ENCODE peak calls at places on chromosomes 4 and X, in six cellular contexts. One of them, this sample, is unnamed.

GRCh38 chr4:12319765-12320164 is 891.1 kb upstream of the HS3ST1 start:
- DNase-seq in NB4: no peak
- DNase-seq in GM12892: no peak
- DNase-seq in H54: no peak
- DNase-seq in prostate gland: no peak
- DNase-seq in H1: no peak
- DNase-seq in this sample: no peak

GRCh38 chr4:83535520-83535944 is 376 bp upstream of the GPAT3 start:
- DNase-seq in GM12892: peak
- DNase-seq in prostate gland: peak
- DNase-seq in H54: peak
- DNase-seq in H1: no peak
- DNase-seq in NB4: peak
- DNase-seq in this sample: peak

GRCh38 chrX:150913511-150913910 is 15.0 kb upstream of the CD99L2 start:
- DNase-seq in prostate gland: no peak
- DNase-seq in H54: no peak
- DNase-seq in NB4: peak
- DNase-seq in GM12892: no peak
- DNase-seq in H1: no peak
- DNase-seq in this sample: no peak

GRCh38 chr4:80540785-80541469 is 205.4 kb downstream of the CFAP299 start:
- DNase-seq in prostate gland: no peak
- DNase-seq in NB4: no peak
- DNase-seq in H54: no peak
- DNase-seq in GM12892: peak
- DNase-seq in H1: no peak
- DNase-seq in this sample: no peak

GRCh38 chrX:45454235-45454634 is 253.6 kb upstream of the DIPK2B start:
- DNase-seq in H54: no peak
- DNase-seq in GM12892: no peak
- DNase-seq in H1: no peak
- DNase-seq in prostate gland: no peak
- DNase-seq in NB4: no peak
- DNase-seq in this sample: no peak

GRCh38 chr4:168558587-168558986 is 61.7 kb downstream of the PALLD start:
- DNase-seq in GM12892: no peak
- DNase-seq in NB4: no peak
- DNase-seq in H1: no peak
- DNase-seq in prostate gland: no peak
- DNase-seq in H54: no peak
- DNase-seq in this sample: peak

GRCh38 chr4:26573389-26573794 is 10.5 kb upstream of the TBC1D19 start:
- DNase-seq in H54: no peak
- DNase-seq in GM12892: no peak
- DNase-seq in NB4: peak
- DNase-seq in prostate gland: no peak
- DNase-seq in H1: no peak
- DNase-seq in this sample: no peak

GRCh38 chr4:189773909-189774308 is 166.8 kb upstream of the FRG1 start:
- DNase-seq in NB4: peak
- DNase-seq in GM12892: no peak
- DNase-seq in H1: no peak
- DNase-seq in prostate gland: no peak
- DNase-seq in H54: no peak
- DNase-seq in this sample: no peak

GRCh38 chr4:181752516-181752915 is 490.7 kb upstream of the TENM3 start:
- DNase-seq in H54: no peak
- DNase-seq in prostate gland: no peak
- DNase-seq in GM12892: no peak
- DNase-seq in NB4: no peak
- DNase-seq in H1: no peak
- DNase-seq in this sample: no peak

GRCh38 chr4:101649790-101650450 is 140.6 kb upstream of the BANK1 start:
- DNase-seq in H1: no peak
- DNase-seq in prostate gland: peak
- DNase-seq in H54: no peak
- DNase-seq in NB4: no peak
- DNase-seq in GM12892: no peak
- DNase-seq in this sample: no peak

GRCh38 chrX:24117288-24117687 is 32.2 kb upstream of the ZFX start:
- DNase-seq in prostate gland: peak
- DNase-seq in H54: no peak
- DNase-seq in NB4: no peak
- DNase-seq in H1: no peak
- DNase-seq in GM12892: no peak
- DNase-seq in this sample: peak

GRCh38 chr4:177283167-177283566 is 26.5 kb upstream of the NEIL3 start:
- DNase-seq in H54: no peak
- DNase-seq in NB4: no peak
- DNase-seq in prostate gland: no peak
- DNase-seq in GM12892: no peak
- DNase-seq in H1: no peak
- DNase-seq in this sample: no peak

GRCh38 chr4:156113138-156113537 is 159.5 kb upstream of the CTSO start:
- DNase-seq in GM12892: no peak
- DNase-seq in prostate gland: no peak
- DNase-seq in NB4: no peak
- DNase-seq in H54: no peak
- DNase-seq in H1: no peak
- DNase-seq in this sample: no peak

GRCh38 chrX:71128166-71128833 is 9.9 kb downstream of the MED12 start:
- DNase-seq in GM12892: no peak
- DNase-seq in NB4: peak
- DNase-seq in prostate gland: no peak
- DNase-seq in H1: no peak
- DNase-seq in H54: peak
- DNase-seq in this sample: no peak

GRCh38 chr4:39044947-39045734 is 12.9 kb upstream of the TMEM156 start:
- DNase-seq in GM12892: peak
- DNase-seq in NB4: peak
- DNase-seq in H54: peak
- DNase-seq in prostate gland: no peak
- DNase-seq in H1: no peak
- DNase-seq in this sample: peak

GRCh38 chr4:10667651-10668341 is 16.8 kb downstream of the CLNK start:
- DNase-seq in GM12892: no peak
- DNase-seq in NB4: no peak
- DNase-seq in H54: no peak
- DNase-seq in prostate gland: no peak
- DNase-seq in H1: no peak
- DNase-seq in this sample: no peak

GRCh38 chr4:135917016-135917415 is 1615.3 kb downstream of the PCDH18 start:
- DNase-seq in GM12892: no peak
- DNase-seq in NB4: no peak
- DNase-seq in H54: no peak
- DNase-seq in prostate gland: no peak
- DNase-seq in H1: no peak
- DNase-seq in this sample: no peak

GRCh38 chr4:171715973-171716372 is 97.2 kb upstream of the GALNTL6 start:
- DNase-seq in prostate gland: no peak
- DNase-seq in NB4: no peak
- DNase-seq in H1: no peak
- DNase-seq in GM12892: no peak
- DNase-seq in H54: no peak
- DNase-seq in this sample: no peak

GRCh38 chr4:176339936-176340761 is 20.4 kb downstream of the SPCS3 start:
- DNase-seq in H54: no peak
- DNase-seq in prostate gland: no peak
- DNase-seq in H1: no peak
- DNase-seq in NB4: no peak
- DNase-seq in GM12892: no peak
- DNase-seq in this sample: peak

GRCh38 chrX:53022381-53022780 is 26.2 kb upstream of the GPR173 start:
- DNase-seq in H1: no peak
- DNase-seq in H54: no peak
- DNase-seq in GM12892: no peak
- DNase-seq in prostate gland: no peak
- DNase-seq in NB4: no peak
- DNase-seq in this sample: no peak

GRCh38 chrX:53013291-53013690 is 35.3 kb upstream of the GPR173 start:
- DNase-seq in H54: no peak
- DNase-seq in GM12892: no peak
- DNase-seq in prostate gland: no peak
- DNase-seq in H1: no peak
- DNase-seq in NB4: no peak
- DNase-seq in this sample: no peak

DNA sequence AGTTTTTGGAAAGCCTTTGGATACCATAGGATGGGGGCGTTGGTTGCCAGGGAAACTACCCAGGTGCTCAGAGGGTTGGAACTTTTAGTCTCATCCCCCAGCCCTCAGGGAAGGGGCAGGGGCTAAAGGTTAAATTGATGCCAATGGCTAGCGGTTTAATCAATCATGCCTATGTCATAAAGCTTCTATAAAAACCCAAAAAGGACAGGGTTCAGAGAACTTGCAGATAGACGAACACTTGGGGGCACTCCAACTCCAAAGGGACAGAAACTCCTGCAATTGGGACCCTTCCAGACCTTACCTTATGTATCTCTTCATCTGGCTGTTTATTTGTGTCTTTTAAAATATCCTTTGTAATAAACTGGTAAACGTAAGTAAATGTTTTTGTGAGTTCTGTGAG is 30.0 kb upstream of the GPR173 start:
- DNase-seq in NB4: no peak
- DNase-seq in H54: no peak
- DNase-seq in prostate gland: no peak
- DNase-seq in GM12892: no peak
- DNase-seq in H1: no peak
- DNase-seq in this sample: no peak
- TF ChIP-seq POLR2A in NB4: no peak
- TF ChIP-seq POLR2A in H54: no peak
- TF ChIP-seq POLR2A in prostate gland: no peak
- TF ChIP-seq POLR2A in GM12892: no peak
- TF ChIP-seq POLR2A in H1: no peak
- TF ChIP-seq POLR2A in this sample: no peak

GRCh38 chrX:101051549-101052302 is at the start of gene TRMT2B:
- DNase-seq in GM12892: peak
- DNase-seq in H1: peak
- DNase-seq in H54: peak
- DNase-seq in NB4: peak
- DNase-seq in prostate gland: peak
- DNase-seq in this sample: peak
- TF ChIP-seq POLR2A in GM12892: peak
- TF ChIP-seq POLR2A in H1: peak
- TF ChIP-seq POLR2A in H54: no peak
- TF ChIP-seq POLR2A in NB4: peak
- TF ChIP-seq POLR2A in prostate gland: peak
- TF ChIP-seq POLR2A in this sample: peak

DNA sequence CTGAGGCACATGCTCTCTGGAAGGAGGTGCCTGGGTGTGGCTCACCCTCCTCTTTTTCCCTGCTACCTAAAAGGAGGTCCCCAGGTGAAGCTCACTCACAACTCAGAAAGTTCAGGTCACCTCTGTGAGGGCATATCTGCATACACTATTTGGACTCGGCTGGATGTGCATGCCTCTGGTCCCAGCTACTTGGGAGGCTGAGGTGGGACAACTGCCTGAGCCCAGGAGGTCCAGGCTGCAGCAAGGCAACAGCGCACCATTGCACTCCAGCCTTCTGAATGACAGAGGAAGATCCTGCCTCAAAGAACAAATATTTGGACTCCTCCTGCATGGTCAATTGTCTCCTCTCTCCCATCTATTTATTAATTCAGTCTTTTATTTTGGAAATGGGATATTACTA is 46.4 kb downstream of the CPLX1 start:
- DNase-seq in GM12892: no peak
- DNase-seq in NB4: no peak
- DNase-seq in H1: no peak
- DNase-seq in prostate gland: no peak
- DNase-seq in H54: no peak
- DNase-seq in this sample: no peak
- TF ChIP-seq POLR2A in GM12892: no peak
- TF ChIP-seq POLR2A in NB4: no peak
- TF ChIP-seq POLR2A in H1: peak
- TF ChIP-seq POLR2A in prostate gland: no peak
- TF ChIP-seq POLR2A in H54: no peak
- TF ChIP-seq POLR2A in this sample: no peak

DNA sequence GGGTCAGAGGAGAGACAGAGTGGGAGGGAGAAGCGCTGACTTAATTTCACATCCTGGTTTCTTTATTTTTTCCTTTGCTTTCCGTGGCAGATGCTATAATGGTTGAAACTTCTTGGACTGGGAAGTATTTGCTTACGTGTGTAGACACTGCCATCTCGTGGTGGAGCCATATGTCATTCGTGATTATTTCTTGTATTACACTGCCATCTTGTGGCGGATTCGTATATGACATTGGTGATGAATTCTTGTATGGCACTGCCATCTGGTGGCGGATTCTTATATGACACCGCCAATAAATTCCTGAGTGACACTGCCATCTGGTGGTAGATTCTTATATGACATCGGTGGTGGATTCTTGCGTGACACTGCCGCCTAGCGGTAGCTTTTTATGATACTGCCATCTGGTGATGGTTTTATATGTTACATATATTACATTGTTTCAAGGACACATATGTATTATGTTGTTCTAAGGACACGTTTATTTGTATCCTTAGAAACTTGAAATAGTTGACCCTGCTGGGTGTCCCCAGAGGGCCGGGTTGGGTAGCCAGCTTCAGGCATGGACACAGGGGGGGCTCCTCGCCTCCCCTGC is 37.3 kb upstream of the CLCN4 start:
- DNase-seq in GM12892: no peak
- DNase-seq in prostate gland: peak
- DNase-seq in NB4: peak
- DNase-seq in H54: peak
- DNase-seq in H1: peak
- DNase-seq in this sample: peak
- TF ChIP-seq POLR2A in GM12892: no peak
- TF ChIP-seq POLR2A in prostate gland: no peak
- TF ChIP-seq POLR2A in NB4: no peak
- TF ChIP-seq POLR2A in H54: no peak
- TF ChIP-seq POLR2A in H1: no peak
- TF ChIP-seq POLR2A in this sample: no peak

GRCh38 chr4:186191266-186192067 is at the start of gene CYP4V2:
- DNase-seq in H1: no peak
- DNase-seq in prostate gland: peak
- DNase-seq in H54: peak
- DNase-seq in NB4: peak
- DNase-seq in GM12892: peak
- DNase-seq in this sample: peak
- TF ChIP-seq POLR2A in H1: peak
- TF ChIP-seq POLR2A in prostate gland: peak
- TF ChIP-seq POLR2A in H54: peak
- TF ChIP-seq POLR2A in NB4: peak
- TF ChIP-seq POLR2A in GM12892: peak
- TF ChIP-seq POLR2A in this sample: no peak

This sample was measured in endothelial cell of umbilical vein.